ENCODE peak calls at places on chromosomes 16 and 17, in four cellular contexts. X is IMR-90, A is H9, D is H1. L is an unnamed sample.

GRCh38 chr17:40556884-40557414 is 8.3 kb downstream of the CCR7 start:
- DNase-seq in X (no peak), A (peak), D (no peak), L (no peak)

GRCh38 chr17:4675791-4676190 is 28.1 kb downstream of the PELP1 start:
- DNase-seq in X (no peak), A (no peak), D (no peak), L (no peak)

GRCh38 chr16:83928341-83929055 is 24.5 kb upstream of the OSGIN1 start:
- DNase-seq in X (peak), A (no peak), D (no peak), L (peak)

GRCh38 chr16:19436540-19436939 is 18.9 kb downstream of the TMC5 start:
- DNase-seq in X (no peak), A (no peak), D (no peak), L (no peak)

GRCh38 chr16:53504161-53504663 is 1.2 kb upstream of the AKTIP start:
- DNase-seq in X (peak), A (no peak), D (no peak), L (peak)

GRCh38 chr17:12296120-12296727 is 275.5 kb downstream of the MAP2K4 start:
- DNase-seq in X (peak), A (peak), D (no peak), L (peak)

GRCh38 chr17:19753049-19753444 is 4.9 kb upstream of the ALDH3A1 start:
- DNase-seq in X (peak), A (peak), D (no peak), L (peak)

GRCh38 chr16:84095466-84095865 is 21.3 kb downstream of the MBTPS1 start:
- DNase-seq in X (no peak), A (no peak), D (no peak), L (no peak)

GRCh38 chr17:81471804-81472456 is 40.7 kb downstream of the ACTG1 start:
- DNase-seq in X (no peak), A (peak), D (no peak), L (peak)

DNA sequence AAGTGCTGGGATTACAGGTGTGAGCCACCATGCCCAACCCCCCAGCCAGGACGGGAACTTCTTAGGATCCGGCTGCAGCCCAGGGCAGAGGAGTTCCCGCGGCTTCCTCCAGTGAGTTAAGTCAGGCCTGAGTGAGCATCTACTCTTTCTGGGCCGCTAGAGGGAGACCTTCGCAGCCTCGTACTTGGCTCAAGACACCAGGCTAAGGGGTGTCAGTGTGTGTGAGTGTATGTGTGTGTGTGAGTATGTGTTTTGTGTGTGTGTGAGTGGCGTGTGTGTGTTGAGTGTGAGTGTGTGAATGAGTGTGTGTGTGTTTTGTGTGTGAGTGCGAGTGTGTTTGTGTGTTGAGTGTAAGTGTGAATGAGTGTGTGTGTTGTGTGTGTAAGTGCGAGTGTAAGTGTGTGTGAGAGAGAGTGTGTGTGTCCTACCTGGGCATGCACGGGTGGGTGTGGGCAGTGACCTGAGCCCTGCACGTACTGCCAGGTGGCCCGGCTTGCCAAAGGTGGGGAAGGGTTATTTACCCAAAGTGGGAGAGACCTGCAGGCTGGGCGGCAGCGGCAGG is 58.5 kb downstream of the TMEM235 start:
- DNase-seq in X (peak), A (peak), D (peak), L (peak)
- H3K56ac ChIP-seq in X (no peak), A (no peak), D (peak), L (peak)

GRCh38 chr16:57044931-57045693 is 47.3 kb upstream of the CPNE2 start:
- DNase-seq in X (peak), A (no peak), D (no peak), L (no peak)
- H3K27ac ChIP-seq in X (peak), A (no peak), D (no peak), L (no peak)

DNA sequence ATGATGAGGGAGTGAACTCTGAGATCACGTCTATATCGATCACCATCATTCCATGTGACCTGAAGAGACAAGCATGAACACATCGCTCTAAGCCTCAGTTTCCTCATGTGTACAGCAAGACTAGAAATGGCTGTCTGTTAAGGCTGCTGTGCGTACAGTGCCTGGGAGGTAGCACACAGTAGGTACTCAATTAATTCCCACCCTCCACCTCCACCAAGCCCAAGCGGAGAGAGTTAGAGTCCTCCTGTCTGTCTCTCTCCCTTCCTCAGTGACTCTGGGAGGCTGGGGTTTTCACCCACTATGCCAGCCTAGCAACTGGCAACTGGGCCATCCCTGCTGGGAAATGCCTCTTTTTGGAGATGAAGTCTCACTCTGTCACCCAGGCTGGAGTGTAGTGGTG is 318.3 kb upstream of the CCL2 start:
- DNase-seq in X (no peak), A (no peak), D (no peak), L (no peak)
- H3K56ac ChIP-seq in X (no peak), A (no peak), D (no peak), L (no peak)

GRCh38 chr16:49899991-49900690 is 44.2 kb upstream of the ZNF423 start:
- DNase-seq in X (no peak), A (no peak), D (no peak), L (no peak)
- H3K27ac ChIP-seq in X (no peak), A (no peak), D (no peak), L (no peak)

GRCh38 chr17:46071796-46072195 is 72.7 kb downstream of the STH start:
- DNase-seq in X (no peak), A (no peak), D (no peak), L (peak)

GRCh38 chr17:46078675-46079074 is 79.6 kb downstream of the STH start:
- DNase-seq in X (no peak), A (no peak), D (no peak), L (no peak)

GRCh38 chr17:46074540-46074939 is 75.5 kb downstream of the STH start:
- DNase-seq in X (no peak), A (no peak), D (no peak), L (no peak)

DNA sequence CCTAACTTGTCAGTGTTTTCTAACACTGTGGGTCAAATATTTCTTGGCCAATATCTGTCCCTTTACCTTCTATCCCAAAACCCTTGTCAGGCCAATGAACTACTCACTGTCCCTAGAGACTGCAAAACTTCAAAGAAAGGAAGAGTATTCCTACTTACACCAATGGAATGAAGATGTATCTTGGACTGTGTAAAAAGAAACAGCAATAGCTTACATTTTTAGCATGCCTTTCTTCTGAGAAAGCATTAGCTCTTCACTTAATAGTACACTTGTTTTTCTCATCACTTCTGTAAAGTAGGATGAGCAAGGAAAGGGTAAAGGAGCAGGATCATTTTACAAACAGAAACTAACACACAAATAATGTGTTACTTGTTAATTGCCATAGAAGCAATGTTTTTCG is 73.9 kb downstream of the STH start:
- DNase-seq in X (peak), A (no peak), D (no peak), L (peak)
- H3K56ac ChIP-seq in X (no peak), A (no peak), D (no peak), L (no peak)

GRCh38 chr16:924806-925205 is 46.0 kb downstream of the LMF1 start:
- DNase-seq in X (no peak), A (no peak), D (no peak), L (no peak)
- H3K27ac ChIP-seq in X (no peak), A (no peak), D (no peak), L (no peak)

GRCh38 chr16:23155445-23156049 is 6.3 kb upstream of the USP31 start:
- DNase-seq in X (no peak), A (peak), D (no peak), L (no peak)
- H3K56ac ChIP-seq in X (no peak), A (no peak), D (no peak), L (no peak)

GRCh38 chr17:6548578-6549330 is 7.6 kb downstream of the PITPNM3 start:
- DNase-seq in X (no peak), A (no peak), D (no peak), L (no peak)

GRCh38 chr17:6551909-6552768 is 4.2 kb downstream of the PITPNM3 start:
- DNase-seq in X (no peak), A (no peak), D (no peak), L (no peak)

GRCh38 chr17:6554336-6554735 is 2.0 kb downstream of the PITPNM3 start:
- DNase-seq in X (no peak), A (no peak), D (no peak), L (no peak)

GRCh38 chr17:6549384-6550036 is 6.8 kb downstream of the PITPNM3 start:
- DNase-seq in X (no peak), A (no peak), D (no peak), L (no peak)

GRCh38 chr17:6551356-6551755 is 5.0 kb downstream of the PITPNM3 start:
- DNase-seq in X (no peak), A (no peak), D (no peak), L (no peak)
- H3K27ac ChIP-seq in X (no peak), A (no peak), D (no peak), L (no peak)